ENCODE peak calls at places on chromosomes 1 and 21, in ten cellular contexts. One of them, this sample, is unnamed.

GRCh38 chr1:84721152-84721551 is 30.9 kb upstream of the SSX2IP start:
- DNase-seq in NB4: no peak
- DNase-seq in GM12878: no peak
- DNase-seq in body of pancreas: no peak
- DNase-seq in uterus: no peak
- DNase-seq in heart left ventricle: no peak
- DNase-seq in tibial nerve: no peak
- DNase-seq in spleen: no peak
- DNase-seq in gastrocnemius medialis: no peak
- DNase-seq in IMR-90: peak; percentile 81
- DNase-seq in this sample: peak; percentile 65

GRCh38 chr1:17438977-17439249 is 564 bp downstream of the RCC2 start:
- DNase-seq in NB4: peak; percentile 31
- DNase-seq in uterus: no peak
- DNase-seq in GM12878: no peak
- DNase-seq in heart left ventricle: no peak
- DNase-seq in body of pancreas: no peak
- DNase-seq in spleen: peak; percentile 83
- DNase-seq in tibial nerve: no peak
- DNase-seq in IMR-90: no peak
- DNase-seq in gastrocnemius medialis: no peak
- DNase-seq in this sample: no peak

GRCh38 chr1:24149854-24150227 is 6.9 kb upstream of the IL22RA1 start:
- DNase-seq in NB4: peak; percentile 44
- DNase-seq in tibial nerve: no peak
- DNase-seq in gastrocnemius medialis: peak; percentile 18
- DNase-seq in uterus: no peak
- DNase-seq in GM12878: no peak
- DNase-seq in heart left ventricle: peak; percentile 44
- DNase-seq in body of pancreas: peak; percentile 22
- DNase-seq in spleen: no peak
- DNase-seq in IMR-90: peak; percentile 69
- DNase-seq in this sample: peak; percentile 83

GRCh38 chr1:65027699-65028358 is 61.5 kb upstream of the JAK1 start:
- DNase-seq in spleen: no peak
- DNase-seq in tibial nerve: no peak
- DNase-seq in NB4: no peak
- DNase-seq in heart left ventricle: peak; percentile 64
- DNase-seq in body of pancreas: peak; percentile 80
- DNase-seq in uterus: peak; percentile 43
- DNase-seq in IMR-90: no peak
- DNase-seq in gastrocnemius medialis: peak; percentile 32
- DNase-seq in GM12878: no peak
- DNase-seq in this sample: no peak

GRCh38 chr1:112995890-112996289 is 39.9 kb upstream of the SLC16A1 start:
- DNase-seq in body of pancreas: no peak
- DNase-seq in NB4: no peak
- DNase-seq in GM12878: no peak
- DNase-seq in gastrocnemius medialis: no peak
- DNase-seq in tibial nerve: no peak
- DNase-seq in heart left ventricle: no peak
- DNase-seq in IMR-90: no peak
- DNase-seq in spleen: no peak
- DNase-seq in uterus: no peak
- DNase-seq in this sample: no peak

GRCh38 chr1:82464362-82464931 is 663.7 kb downstream of the ADGRL2 start:
- DNase-seq in tibial nerve: peak; percentile 14
- DNase-seq in NB4: no peak
- DNase-seq in spleen: no peak
- DNase-seq in uterus: peak; percentile 12
- DNase-seq in gastrocnemius medialis: no peak
- DNase-seq in body of pancreas: peak; percentile 58
- DNase-seq in GM12878: no peak
- DNase-seq in heart left ventricle: peak; percentile 31
- DNase-seq in IMR-90: no peak
- DNase-seq in this sample: no peak

GRCh38 chr1:96723372-96723771 is 1.8 kb downstream of the PTBP2 start:
- DNase-seq in uterus: no peak
- DNase-seq in gastrocnemius medialis: no peak
- DNase-seq in spleen: no peak
- DNase-seq in body of pancreas: no peak
- DNase-seq in NB4: no peak
- DNase-seq in tibial nerve: no peak
- DNase-seq in IMR-90: no peak
- DNase-seq in heart left ventricle: no peak
- DNase-seq in GM12878: no peak
- DNase-seq in this sample: no peak

GRCh38 chr1:12539705-12540579 is 78.1 kb downstream of the DHRS3 start:
- DNase-seq in IMR-90: peak; percentile 93
- DNase-seq in gastrocnemius medialis: peak; percentile 77
- DNase-seq in tibial nerve: peak; percentile 65
- DNase-seq in heart left ventricle: peak; percentile 78
- DNase-seq in uterus: peak; percentile 88
- DNase-seq in body of pancreas: peak; percentile 56
- DNase-seq in GM12878: no peak
- DNase-seq in spleen: no peak
- DNase-seq in NB4: peak; percentile 49
- DNase-seq in this sample: no peak

GRCh38 chr1:156583821-156584622 is 4.5 kb downstream of the TTC24 start:
- DNase-seq in heart left ventricle: peak; percentile 66
- DNase-seq in NB4: peak; percentile 86
- DNase-seq in body of pancreas: peak; percentile 84
- DNase-seq in gastrocnemius medialis: peak; percentile 40
- DNase-seq in GM12878: no peak
- DNase-seq in IMR-90: peak; percentile 84
- DNase-seq in uterus: peak; percentile 67
- DNase-seq in tibial nerve: peak; percentile 74
- DNase-seq in spleen: no peak
- DNase-seq in this sample: peak; percentile 89

DNA sequence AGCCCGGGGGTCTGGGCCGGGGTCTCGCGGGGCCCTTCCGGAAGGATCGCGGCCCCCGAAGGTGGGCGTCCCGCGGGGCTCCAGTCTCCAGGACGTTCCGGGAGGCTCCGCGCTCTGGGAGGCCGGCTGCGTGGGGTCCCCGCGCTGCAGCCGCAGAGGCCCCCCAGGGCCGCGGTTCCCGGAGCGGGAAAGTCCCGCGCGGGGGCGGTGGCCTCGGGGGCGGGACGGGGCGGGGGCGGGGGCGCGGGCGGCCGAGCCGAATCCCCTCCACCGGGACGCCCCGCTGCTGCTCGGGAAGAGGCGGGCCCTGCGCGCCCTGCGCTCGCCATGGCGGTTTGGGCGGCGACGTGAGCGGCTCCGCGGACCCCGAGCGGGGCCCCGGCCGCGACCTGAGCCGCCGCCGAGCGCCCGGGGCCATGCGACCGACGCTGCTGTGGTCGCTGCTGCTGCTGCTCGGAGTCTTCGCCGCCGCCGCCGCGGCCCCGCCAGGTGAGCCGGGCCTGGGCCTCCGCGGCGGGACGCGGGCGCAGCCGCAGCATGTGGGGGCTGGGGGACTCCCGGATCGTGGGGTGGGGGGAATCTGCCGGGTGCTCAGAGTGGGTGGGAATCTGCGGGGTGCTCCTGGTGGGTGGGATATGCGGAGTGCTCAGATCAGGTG is at the start of gene IFNGR2:
- DNase-seq in body of pancreas: peak; percentile 33
- DNase-seq in heart left ventricle: peak; percentile 50
- DNase-seq in gastrocnemius medialis: no peak
- DNase-seq in IMR-90: no peak
- DNase-seq in uterus: peak; percentile 48
- DNase-seq in GM12878: no peak
- DNase-seq in tibial nerve: no peak
- DNase-seq in spleen: peak; percentile 93
- DNase-seq in NB4: peak; percentile 66
- DNase-seq in this sample: peak; percentile 70
- TF ChIP-seq POLR2A in body of pancreas: no peak
- TF ChIP-seq POLR2A in heart left ventricle: no peak
- TF ChIP-seq POLR2A in gastrocnemius medialis: peak; percentile 43
- TF ChIP-seq POLR2A in IMR-90: no peak
- TF ChIP-seq POLR2A in uterus: peak; percentile 40
- TF ChIP-seq POLR2A in GM12878: peak; percentile 78
- TF ChIP-seq POLR2A in tibial nerve: peak; percentile 5
- TF ChIP-seq POLR2A in spleen: no peak
- TF ChIP-seq POLR2A in NB4: peak; percentile 35
- TF ChIP-seq POLR2A in this sample: no peak

DNA sequence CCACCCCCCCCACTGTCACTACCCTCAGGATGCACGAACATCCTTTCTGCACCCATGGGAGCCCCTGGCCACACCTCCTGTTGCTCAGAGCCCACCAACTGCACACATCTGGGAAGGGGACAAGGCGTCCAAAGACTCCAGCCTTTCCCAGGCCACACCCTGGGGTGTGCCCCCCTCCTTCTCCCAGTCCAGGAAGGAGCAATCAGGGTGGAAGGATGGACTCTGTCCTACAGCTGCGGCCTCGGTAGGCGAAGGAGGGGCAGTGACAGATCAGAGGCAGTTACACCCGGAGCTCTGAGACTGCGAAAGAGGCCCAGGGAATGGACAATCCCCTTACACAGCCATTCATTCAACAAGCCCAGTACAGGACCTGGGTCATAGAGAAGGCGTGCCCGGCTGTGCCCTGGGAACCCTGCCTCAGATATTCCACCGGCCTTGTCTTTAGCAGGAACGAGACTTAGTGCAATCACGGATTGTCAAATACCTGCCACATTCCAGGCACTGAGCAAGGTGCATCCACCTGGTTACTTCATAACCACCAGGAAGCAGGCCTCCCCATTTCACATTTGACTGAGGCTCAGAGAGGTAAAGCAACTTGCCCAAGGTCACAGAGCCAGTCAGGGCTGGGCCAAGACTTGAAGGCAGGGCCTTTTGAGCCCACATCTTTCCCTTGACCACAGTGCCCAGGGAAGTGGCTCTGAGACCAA is 9.4 kb downstream of the HSPG2 start:
- DNase-seq in uterus: peak; percentile 78
- DNase-seq in NB4: no peak
- DNase-seq in heart left ventricle: peak; percentile 87
- DNase-seq in tibial nerve: peak; percentile 68
- DNase-seq in GM12878: no peak
- DNase-seq in body of pancreas: peak; percentile 30
- DNase-seq in spleen: no peak
- DNase-seq in IMR-90: no peak
- DNase-seq in gastrocnemius medialis: no peak
- DNase-seq in this sample: no peak
- TF ChIP-seq POLR2A in uterus: no peak
- TF ChIP-seq POLR2A in NB4: no peak
- TF ChIP-seq POLR2A in heart left ventricle: no peak
- TF ChIP-seq POLR2A in tibial nerve: no peak
- TF ChIP-seq POLR2A in GM12878: no peak
- TF ChIP-seq POLR2A in body of pancreas: no peak
- TF ChIP-seq POLR2A in spleen: no peak
- TF ChIP-seq POLR2A in IMR-90: no peak
- TF ChIP-seq POLR2A in gastrocnemius medialis: no peak
- TF ChIP-seq POLR2A in this sample: no peak

GRCh38 chr1:44776749-44777068 is 1.4 kb downstream of the RPS8 start:
- DNase-seq in body of pancreas: no peak
- DNase-seq in spleen: peak; percentile 64
- DNase-seq in tibial nerve: no peak
- DNase-seq in heart left ventricle: no peak
- DNase-seq in NB4: no peak
- DNase-seq in IMR-90: no peak
- DNase-seq in gastrocnemius medialis: no peak
- DNase-seq in GM12878: no peak
- DNase-seq in uterus: no peak
- DNase-seq in this sample: no peak

GRCh38 chr1:44777547-44777946 is 2.2 kb downstream of the RPS8 start:
- DNase-seq in heart left ventricle: no peak
- DNase-seq in spleen: peak; percentile 44
- DNase-seq in GM12878: no peak
- DNase-seq in gastrocnemius medialis: no peak
- DNase-seq in tibial nerve: no peak
- DNase-seq in body of pancreas: no peak
- DNase-seq in uterus: no peak
- DNase-seq in NB4: no peak
- DNase-seq in IMR-90: no peak
- DNase-seq in this sample: no peak

GRCh38 chr1:44775930-44776748 is 799 bp downstream of the RPS8 start:
- DNase-seq in heart left ventricle: no peak
- DNase-seq in body of pancreas: peak; percentile 48
- DNase-seq in NB4: peak; percentile 61
- DNase-seq in gastrocnemius medialis: no peak
- DNase-seq in spleen: peak; percentile 88
- DNase-seq in GM12878: no peak
- DNase-seq in IMR-90: no peak
- DNase-seq in uterus: no peak
- DNase-seq in tibial nerve: no peak
- DNase-seq in this sample: peak; percentile 69

GRCh38 chr1:44777969-44778635 is 2.8 kb downstream of the RPS8 start:
- DNase-seq in heart left ventricle: no peak
- DNase-seq in tibial nerve: no peak
- DNase-seq in NB4: peak; percentile 36
- DNase-seq in IMR-90: no peak
- DNase-seq in body of pancreas: no peak
- DNase-seq in spleen: peak; percentile 68
- DNase-seq in gastrocnemius medialis: no peak
- DNase-seq in GM12878: no peak
- DNase-seq in uterus: no peak
- DNase-seq in this sample: no peak

DNA sequence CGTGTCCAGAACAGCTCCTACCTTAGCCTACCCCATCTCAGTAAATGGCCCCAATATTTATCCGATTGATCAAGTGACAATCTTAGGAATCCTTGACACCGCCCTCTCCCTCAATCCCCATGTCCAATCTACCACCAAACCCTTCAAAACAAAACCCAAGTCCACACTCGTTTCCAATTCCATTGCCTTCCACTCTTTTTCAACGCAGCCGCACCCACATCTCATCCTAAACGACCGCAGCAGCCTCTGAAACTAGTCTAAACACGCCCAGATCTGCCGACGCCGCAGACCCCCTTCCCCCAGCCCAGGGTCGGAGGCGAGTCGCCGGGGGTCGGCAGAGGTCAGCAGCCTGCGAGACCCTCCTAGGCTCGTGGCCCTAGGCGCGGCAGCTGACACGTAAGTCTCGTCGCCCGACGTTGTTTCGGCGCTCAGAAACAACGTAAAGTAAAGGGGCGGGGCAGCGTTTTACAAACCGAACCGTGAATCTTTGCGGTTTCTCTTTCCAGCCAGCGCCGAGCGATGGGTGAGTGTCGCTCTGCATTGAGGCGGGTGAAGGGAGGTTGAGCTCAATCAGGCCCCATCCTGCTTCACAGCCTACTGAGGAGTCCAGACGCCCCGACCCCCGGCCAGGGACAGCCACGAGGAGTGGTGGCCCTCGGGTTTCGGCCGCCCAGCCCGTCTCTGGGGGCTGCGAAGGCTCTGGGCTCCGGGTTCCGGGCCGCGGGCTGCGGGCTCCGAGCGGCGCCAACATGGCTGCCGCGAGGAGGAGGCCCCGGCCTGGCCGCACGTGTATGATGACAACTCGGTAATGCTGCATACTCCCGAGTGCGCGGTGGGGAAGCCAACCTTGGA is at the start of gene RPS8:
- DNase-seq in gastrocnemius medialis: peak; percentile 91
- DNase-seq in NB4: peak; percentile 95
- DNase-seq in heart left ventricle: peak; percentile 94
- DNase-seq in uterus: peak; percentile 92
- DNase-seq in GM12878: peak; percentile 74
- DNase-seq in tibial nerve: peak; percentile 88
- DNase-seq in IMR-90: peak; percentile 93
- DNase-seq in spleen: peak; percentile 96
- DNase-seq in body of pancreas: peak; percentile 95
- DNase-seq in this sample: peak; percentile 97
- TF ChIP-seq POLR2A in gastrocnemius medialis: peak; percentile 95
- TF ChIP-seq POLR2A in NB4: peak; percentile 97
- TF ChIP-seq POLR2A in heart left ventricle: peak; percentile 96
- TF ChIP-seq POLR2A in uterus: peak; percentile 95
- TF ChIP-seq POLR2A in GM12878: peak; percentile 99
- TF ChIP-seq POLR2A in tibial nerve: peak; percentile 95
- TF ChIP-seq POLR2A in IMR-90: peak; percentile 99
- TF ChIP-seq POLR2A in spleen: peak; percentile 66
- TF ChIP-seq POLR2A in body of pancreas: peak; percentile 90
- TF ChIP-seq POLR2A in this sample: peak; percentile 99

GRCh38 chr1:230992100-230992774 is 13.3 kb downstream of the ARV1 start:
- DNase-seq in spleen: no peak
- DNase-seq in IMR-90: no peak
- DNase-seq in heart left ventricle: no peak
- DNase-seq in gastrocnemius medialis: no peak
- DNase-seq in body of pancreas: peak; percentile 48
- DNase-seq in GM12878: no peak
- DNase-seq in tibial nerve: no peak
- DNase-seq in uterus: no peak
- DNase-seq in NB4: no peak
- DNase-seq in this sample: no peak
- TF ChIP-seq POLR2A in spleen: no peak
- TF ChIP-seq POLR2A in IMR-90: no peak
- TF ChIP-seq POLR2A in heart left ventricle: no peak
- TF ChIP-seq POLR2A in gastrocnemius medialis: no peak
- TF ChIP-seq POLR2A in body of pancreas: no peak
- TF ChIP-seq POLR2A in GM12878: no peak
- TF ChIP-seq POLR2A in tibial nerve: no peak
- TF ChIP-seq POLR2A in uterus: no peak
- TF ChIP-seq POLR2A in NB4: no peak
- TF ChIP-seq POLR2A in this sample: no peak